ENCODE peak calls at places on chromosome 22, in seven cellular contexts. D is K562, W is SK-N-SH, M is GM12878, Q is HepG2, F is HCT116, H is H1. J is an unnamed sample.

GRCh38 chr22:25747245-25747944 is 5.4 kb downstream of the MYO18B start:
- DNase-seq in D (peak), W (peak), M (no peak), Q (peak), F (peak), H (no peak), J (no peak)

GRCh38 chr22:25758316-25758715 is 16.3 kb downstream of the MYO18B start:
- DNase-seq in D (no peak), W (no peak), M (no peak), Q (no peak), F (no peak), H (no peak), J (no peak)

GRCh38 chr22:48414662-48415061 is 1413.0 kb downstream of the BRD1 start:
- DNase-seq in D (no peak), W (no peak), M (no peak), Q (no peak), F (no peak), H (no peak), J (no peak)

GRCh38 chr22:18990355-18991137 is 54.5 kb upstream of the PRODH start:
- DNase-seq in D (no peak), W (no peak), M (no peak), Q (no peak), F (no peak), H (peak), J (no peak)

GRCh38 chr22:50209893-50210292 is 9.1 kb downstream of the SELENOO start:
- DNase-seq in D (peak), W (peak), M (no peak), Q (peak), F (no peak), H (peak), J (peak)

GRCh38 chr22:25775501-25775900 is 33.5 kb downstream of the MYO18B start:
- DNase-seq in D (no peak), W (peak), M (no peak), Q (no peak), F (no peak), H (peak), J (no peak)

GRCh38 chr22:39087881-39088687 is 9.0 kb upstream of the APOBEC3H start:
- DNase-seq in D (no peak), W (no peak), M (no peak), Q (no peak), F (no peak), H (peak), J (no peak)

GRCh38 chr22:41976961-41977566 is 7.8 kb downstream of the SEPTIN3 start:
- DNase-seq in D (no peak), W (peak), M (no peak), Q (no peak), F (no peak), H (peak), J (no peak)

GRCh38 chr22:39117585-39118191 is 20.6 kb downstream of the APOBEC3H start:
- DNase-seq in D (peak), W (no peak), M (peak), Q (peak), F (peak), H (no peak), J (peak)

GRCh38 chr22:48535868-48536690 is 1291.6 kb downstream of the BRD1 start:
- DNase-seq in D (no peak), W (no peak), M (no peak), Q (no peak), F (no peak), H (no peak), J (no peak)

GRCh38 chr22:48926663-48927062 is 901.0 kb downstream of the BRD1 start:
- DNase-seq in D (no peak), W (no peak), M (no peak), Q (no peak), F (no peak), H (peak), J (no peak)

GRCh38 chr22:49983148-49984042 is 22.8 kb downstream of the PIM3 start:
- DNase-seq in D (no peak), W (peak), M (no peak), Q (no peak), F (no peak), H (peak), J (no peak)

GRCh38 chr22:22369962-22370265 is 125.3 kb downstream of the VPREB1 start:
- DNase-seq in D (peak), W (no peak), M (no peak), Q (no peak), F (no peak), H (no peak), J (no peak)
- TF ChIP-seq JUND in D (no peak), W (no peak), M (no peak), Q (no peak), F (no peak), H (no peak), J (no peak)

GRCh38 chr22:24443668-24444067 is 16.3 kb downstream of the ADORA2A start:
- DNase-seq in D (no peak), W (no peak), M (no peak), Q (no peak), F (no peak), H (no peak), J (no peak)

GRCh38 chr22:24441406-24442351 is 14.3 kb downstream of the ADORA2A start:
- DNase-seq in D (no peak), W (peak), M (no peak), Q (no peak), F (no peak), H (no peak), J (no peak)

GRCh38 chr22:24442352-24442744 is 14.9 kb downstream of the ADORA2A start:
- DNase-seq in D (no peak), W (peak), M (no peak), Q (no peak), F (no peak), H (no peak), J (no peak)

GRCh38 chr22:24440270-24440717 is 12.9 kb downstream of the ADORA2A start:
- DNase-seq in D (no peak), W (no peak), M (no peak), Q (no peak), F (no peak), H (no peak), J (no peak)

GRCh38 chr22:24440718-24441405 is 13.5 kb downstream of the ADORA2A start:
- DNase-seq in D (no peak), W (peak), M (no peak), Q (no peak), F (no peak), H (no peak), J (no peak)
- TF ChIP-seq JUND in D (no peak), W (no peak), M (no peak), Q (no peak), F (no peak), H (no peak), J (no peak)

DNA sequence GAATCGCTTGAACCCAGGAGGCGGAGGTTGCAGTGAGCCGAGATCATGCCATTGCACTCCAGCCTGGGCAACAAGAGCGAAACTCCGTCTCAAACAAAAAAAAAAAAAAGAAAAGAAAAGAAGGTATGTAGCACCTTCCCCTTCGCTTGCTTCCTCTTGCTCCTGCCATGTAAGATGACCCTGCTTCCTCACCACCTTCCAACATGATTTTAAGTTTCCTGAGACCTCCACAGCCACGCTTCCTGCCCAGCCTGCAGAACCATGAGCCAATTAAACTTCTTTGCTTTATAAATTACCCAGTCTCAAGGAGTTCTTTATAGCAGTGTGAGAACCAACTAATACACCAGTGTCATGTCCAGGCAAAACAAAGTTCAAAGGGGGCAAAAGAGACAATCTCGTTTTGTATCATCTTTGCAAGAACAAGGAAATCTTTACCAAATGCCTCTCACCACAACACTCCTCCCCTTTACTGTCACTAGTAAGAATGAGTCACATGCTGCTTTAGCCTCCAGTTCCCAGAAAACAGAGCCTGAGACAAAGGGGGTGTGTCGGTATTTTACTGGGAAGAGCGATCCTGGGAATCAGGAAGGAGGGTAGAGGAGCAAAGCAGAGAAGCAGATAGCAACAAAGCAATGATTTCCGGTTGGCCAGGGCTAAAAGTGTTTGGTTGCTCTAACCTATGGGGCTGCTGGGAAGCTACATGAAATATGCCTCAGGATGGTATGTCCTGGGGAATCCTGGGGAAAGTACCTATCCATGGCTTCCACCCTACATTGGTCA is 10.5 kb upstream of the MCHR1 start:
- DNase-seq in D (peak), W (no peak), M (no peak), Q (peak), F (peak), H (no peak), J (no peak)
- TF ChIP-seq JUND in D (peak), W (no peak), M (no peak), Q (no peak), F (peak), H (no peak), J (no peak)

GRCh38 chr22:46538816-46539163 is 1.4 kb upstream of the CELSR1 start:
- DNase-seq in D (no peak), W (no peak), M (no peak), Q (no peak), F (no peak), H (no peak), J (peak)
- TF ChIP-seq JUND in D (no peak), W (no peak), M (no peak), Q (no peak), F (no peak), H (no peak), J (no peak)

GRCh38 chr22:32310777-32311176 is 46.9 kb upstream of the RFPL3 start:
- DNase-seq in D (no peak), W (no peak), M (no peak), Q (no peak), F (no peak), H (peak), J (no peak)

GRCh38 chr22:32309585-32310251 is 47.9 kb upstream of the RFPL3 start:
- DNase-seq in D (no peak), W (peak), M (no peak), Q (no peak), F (no peak), H (peak), J (no peak)

GRCh38 chr22:32311551-32312071 is 46.1 kb upstream of the RFPL3 start:
- DNase-seq in D (no peak), W (no peak), M (no peak), Q (no peak), F (no peak), H (peak), J (no peak)

GRCh38 chr22:32312748-32313147 is 44.9 kb upstream of the RFPL3 start:
- DNase-seq in D (no peak), W (no peak), M (no peak), Q (no peak), F (no peak), H (peak), J (no peak)

DNA sequence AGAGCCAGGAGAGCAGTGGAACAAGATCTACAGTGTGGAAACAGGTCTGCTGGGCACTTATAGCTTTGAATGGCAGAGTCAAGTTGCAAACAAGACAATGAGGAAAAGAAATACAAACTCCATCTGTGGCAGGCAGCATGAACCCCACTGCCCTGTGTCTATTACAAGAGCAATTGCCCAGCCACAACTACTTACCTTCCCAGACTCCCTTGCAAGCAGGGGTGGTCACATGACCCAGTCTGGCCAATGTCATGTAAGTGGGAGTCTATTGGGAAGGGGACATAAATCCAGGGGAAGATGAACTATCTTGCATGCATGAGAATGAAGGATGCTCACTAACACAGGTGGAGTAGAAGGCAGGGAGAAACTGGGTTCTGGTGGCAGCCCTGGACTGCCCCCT is 44.1 kb upstream of the RFPL3 start:
- DNase-seq in D (no peak), W (no peak), M (no peak), Q (no peak), F (no peak), H (peak), J (no peak)
- TF ChIP-seq JUND in D (no peak), W (no peak), M (no peak), Q (no peak), F (no peak), H (no peak), J (no peak)

DNA sequence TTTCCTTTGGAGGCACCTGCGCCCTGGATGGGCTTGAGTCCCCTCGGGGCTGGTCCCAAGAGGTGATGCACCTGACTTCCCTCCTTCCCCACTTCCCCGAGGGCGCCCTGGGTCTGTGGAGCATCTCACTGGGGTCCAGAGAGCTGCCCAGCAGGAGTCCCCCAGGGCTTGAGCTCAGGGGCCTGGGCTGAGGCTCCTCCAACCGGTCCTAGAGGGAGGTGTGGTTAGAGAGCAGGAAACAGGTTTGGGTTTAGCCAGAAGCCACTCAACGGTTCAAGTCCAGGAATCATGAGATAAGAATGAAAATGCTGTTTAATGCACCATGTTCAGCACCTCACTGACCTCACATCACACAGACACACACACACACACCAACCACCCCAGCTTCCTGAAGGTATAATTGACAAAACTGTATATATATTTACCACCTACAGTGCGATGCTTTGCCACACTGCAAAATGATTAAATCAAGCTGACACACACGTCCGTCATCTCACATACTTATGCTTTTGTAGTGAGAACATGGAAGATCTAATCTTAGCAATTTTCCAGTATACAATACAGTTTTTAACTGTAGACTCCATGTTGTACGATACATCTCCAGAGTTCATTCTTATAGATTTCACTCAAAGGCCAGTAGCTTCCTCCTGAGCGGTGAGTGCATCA is 629 bp upstream of the IGLL1 start:
- DNase-seq in D (no peak), W (no peak), M (no peak), Q (no peak), F (no peak), H (no peak), J (no peak)
- TF ChIP-seq JUND in D (no peak), W (no peak), M (no peak), Q (no peak), F (no peak), H (no peak), J (no peak)

DNA sequence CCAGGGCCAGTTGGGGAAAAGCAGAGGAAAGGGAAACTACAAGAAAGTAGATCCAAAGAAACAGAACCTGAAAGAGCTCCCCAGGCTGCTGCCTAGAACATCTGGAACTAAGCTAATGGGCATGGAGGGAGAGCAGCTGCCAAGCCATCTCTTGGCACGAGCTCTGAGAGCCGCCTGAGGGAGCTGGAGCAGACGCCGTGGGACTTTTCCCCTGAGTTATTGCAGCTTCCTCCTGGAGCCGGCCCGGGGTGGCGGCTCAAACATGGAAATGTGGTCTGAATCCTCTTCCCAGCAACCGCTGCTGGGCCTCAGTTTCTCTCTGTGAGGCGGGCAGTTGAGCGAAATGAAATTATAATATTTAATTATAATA is 41.8 kb downstream of the LIF start:
- DNase-seq in D (no peak), W (peak), M (no peak), Q (no peak), F (no peak), H (no peak), J (no peak)
- TF ChIP-seq JUND in D (no peak), W (no peak), M (no peak), Q (no peak), F (no peak), H (no peak), J (no peak)

DNA sequence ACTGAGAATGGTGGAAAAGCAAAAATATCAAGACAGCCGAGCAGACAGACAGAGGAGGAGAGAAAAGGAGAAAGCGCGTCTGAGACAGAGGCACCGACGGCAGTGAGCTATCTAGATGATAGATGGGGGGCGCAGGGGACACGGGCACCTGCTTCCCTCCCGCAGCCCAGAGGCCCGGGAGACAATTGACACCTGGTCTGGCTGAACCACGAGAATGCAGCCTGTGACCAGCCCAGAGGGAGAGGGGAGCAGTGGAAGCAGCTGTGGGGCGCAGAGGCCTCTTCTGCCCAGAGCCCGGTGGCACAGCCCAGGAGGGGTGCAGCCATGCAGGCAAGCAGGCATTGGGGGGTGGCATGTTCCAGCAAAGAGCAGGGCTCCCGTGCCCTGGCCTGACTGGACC is 48.2 kb downstream of the ELFN2 start:
- DNase-seq in D (no peak), W (no peak), M (no peak), Q (no peak), F (no peak), H (no peak), J (no peak)
- TF ChIP-seq JUND in D (no peak), W (no peak), M (no peak), Q (no peak), F (no peak), H (no peak), J (no peak)

GRCh38 chr22:35039625-35040024 is 26.3 kb upstream of the ISX start:
- DNase-seq in D (no peak), W (peak), M (no peak), Q (no peak), F (no peak), H (no peak), J (no peak)
- TF ChIP-seq JUND in D (no peak), W (no peak), M (no peak), Q (no peak), F (no peak), H (no peak), J (no peak)

J was measured in T47D.